ENCODE peak calls at places on chromosomes 16 and 17, in six cellular contexts. T is HCT116, O is HepG2, Y is GM12878, W is K562, P is H1. M is an unnamed sample.

GRCh38 chr16:9499921-9500593 is 408.6 kb downstream of the HAPSTR1 start:
- DNase-seq in T (no peak), O (no peak), Y (no peak), W (no peak), P (peak), M (peak)

GRCh38 chr17:56997313-56997712 is 19.4 kb downstream of the SCPEP1 start:
- DNase-seq in T (no peak), O (no peak), Y (no peak), W (no peak), P (no peak), M (no peak)

GRCh38 chr16:53511403-53512280 is 8.6 kb upstream of the AKTIP start:
- DNase-seq in T (no peak), O (peak), Y (no peak), W (no peak), P (no peak), M (no peak)

GRCh38 chr16:2427526-2427925 is 1.7 kb upstream of the CCNF start:
- DNase-seq in T (no peak), O (no peak), Y (no peak), W (no peak), P (no peak), M (no peak)

GRCh38 chr16:12060751-12061150 is 84.2 kb downstream of the SNX29 start:
- DNase-seq in T (no peak), O (no peak), Y (peak), W (no peak), P (no peak), M (no peak)

GRCh38 chr17:48646183-48647102 is 20.3 kb upstream of the HOXB9 start:
- DNase-seq in T (peak), O (no peak), Y (no peak), W (peak), P (peak), M (no peak)

GRCh38 chr16:53031323-53031942 is 21.3 kb downstream of the CHD9NB start:
- DNase-seq in T (no peak), O (no peak), Y (no peak), W (no peak), P (no peak), M (no peak)

GRCh38 chr17:79518330-79519151 is 92.3 kb downstream of the RBFOX3 start:
- DNase-seq in T (no peak), O (no peak), Y (no peak), W (no peak), P (no peak), M (no peak)

GRCh38 chr16:51134269-51134812 is 16.7 kb downstream of the SALL1 start:
- DNase-seq in T (no peak), O (no peak), Y (no peak), W (no peak), P (peak), M (no peak)

GRCh38 chr16:15041260-15042011 is 14.4 kb downstream of the NTAN1 start:
- DNase-seq in T (no peak), O (no peak), Y (no peak), W (peak), P (no peak), M (no peak)

GRCh38 chr17:8875957-8876356 is 8.5 kb upstream of the PIK3R6 start:
- DNase-seq in T (no peak), O (no peak), Y (no peak), W (no peak), P (no peak), M (no peak)

GRCh38 chr17:32553168-32553567 is 66.4 kb downstream of the CDK5R1 start:
- DNase-seq in T (no peak), O (no peak), Y (no peak), W (no peak), P (no peak), M (no peak)

GRCh38 chr17:5513610-5514009 is 27.2 kb downstream of the MIS12 start:
- DNase-seq in T (no peak), O (no peak), Y (no peak), W (no peak), P (no peak), M (no peak)

GRCh38 chr17:71409137-71409536 is 711.7 kb upstream of the SOX9 start:
- DNase-seq in T (no peak), O (no peak), Y (no peak), W (no peak), P (no peak), M (no peak)

GRCh38 chr16:46908540-46909372 is 24.6 kb downstream of the GPT2 start:
- DNase-seq in T (peak), O (peak), Y (no peak), W (peak), P (peak), M (peak)

GRCh38 chr16:75108792-75109731 is 7.5 kb downstream of the LDHD start:
- DNase-seq in T (peak), O (no peak), Y (peak), W (no peak), P (no peak), M (no peak)

GRCh38 chr17:78268191-78268874 is 36.9 kb downstream of the TMEM235 start:
- DNase-seq in T (no peak), O (no peak), Y (no peak), W (no peak), P (peak), M (no peak)

GRCh38 chr17:61456688-61457225 is 4.5 kb downstream of the TBX4 start:
- DNase-seq in T (no peak), O (no peak), Y (no peak), W (no peak), P (peak), M (no peak)

GRCh38 chr17:77427471-77427991 is 286.8 kb downstream of the SEC14L1 start:
- DNase-seq in T (no peak), O (no peak), Y (no peak), W (peak), P (no peak), M (no peak)

GRCh38 chr17:6666077-6666521 is 14.5 kb downstream of the C17orf100 start:
- DNase-seq in T (peak), O (peak), Y (no peak), W (peak), P (peak), M (peak)

GRCh38 chr17:76434870-76435269 is 18.1 kb downstream of the UBE2O start:
- DNase-seq in T (no peak), O (no peak), Y (no peak), W (no peak), P (no peak), M (no peak)

GRCh38 chr16:1964506-1965471 is at the start of gene RPS2:
- DNase-seq in T (peak), O (peak), Y (peak), W (peak), P (peak), M (peak)

GRCh38 chr17:77927777-77928518 is 30.6 kb upstream of the TNRC6C start:
- DNase-seq in T (no peak), O (no peak), Y (no peak), W (no peak), P (no peak), M (no peak)

GRCh38 chr17:76493505-76494167 is 7.6 kb downstream of the RHBDF2 start:
- DNase-seq in T (no peak), O (no peak), Y (no peak), W (no peak), P (no peak), M (no peak)

GRCh38 chr16:57498031-57498430 is 11.7 kb upstream of the DOK4 start:
- DNase-seq in T (no peak), O (no peak), Y (no peak), W (no peak), P (no peak), M (no peak)

GRCh38 chr17:35892091-35892637 is 12.0 kb upstream of the CCL5 start:
- DNase-seq in T (no peak), O (no peak), Y (no peak), W (no peak), P (no peak), M (no peak)

GRCh38 chr16:57349212-57350031 is 9.2 kb upstream of the CCL22 start:
- DNase-seq in T (no peak), O (no peak), Y (peak), W (no peak), P (no peak), M (no peak)

DNA sequence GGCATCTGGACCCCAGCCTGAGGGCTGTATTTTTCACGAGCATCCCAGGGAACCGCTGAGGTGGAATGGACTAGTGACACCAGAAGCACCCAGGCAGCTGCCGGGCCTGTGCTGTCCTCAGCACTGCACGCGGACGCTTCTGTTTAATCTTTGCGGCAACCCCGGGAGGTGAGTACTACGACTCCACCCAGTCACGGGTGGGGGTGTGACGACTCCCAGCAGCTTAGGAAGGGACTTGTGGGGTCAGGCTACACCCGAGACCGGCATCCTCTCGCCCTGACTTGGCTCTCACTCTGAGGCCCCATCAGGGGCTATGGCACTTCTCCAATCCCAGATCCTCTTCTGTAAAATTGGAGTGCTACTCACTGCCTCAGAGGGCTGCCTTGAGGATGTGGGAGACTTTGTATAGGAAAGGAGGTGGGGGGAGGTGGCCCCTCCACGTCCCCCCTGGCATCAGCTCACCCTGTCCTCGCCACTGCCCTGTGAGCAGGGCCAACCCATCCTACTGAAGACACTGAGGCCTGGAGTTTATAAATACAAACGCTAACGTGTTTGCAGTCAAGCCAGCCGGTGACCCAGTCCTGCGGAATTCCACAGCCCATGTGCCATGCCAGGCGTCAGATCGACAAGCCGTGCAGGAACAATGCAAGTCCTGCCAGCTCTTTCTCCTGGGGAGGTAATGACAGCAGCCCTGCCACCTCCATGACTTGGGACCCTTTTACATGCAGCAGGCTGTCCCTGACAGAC is 44.4 kb downstream of the PPL start:
- DNase-seq in T (no peak), O (no peak), Y (no peak), W (peak), P (no peak), M (no peak)
- TF ChIP-seq ZNF274 in T (no peak), O (no peak), Y (no peak), W (no peak), P (no peak), M (no peak)

GRCh38 chr16:17166095-17166494 is 304.7 kb downstream of the XYLT1 start:
- DNase-seq in T (no peak), O (no peak), Y (no peak), W (no peak), P (no peak), M (no peak)

GRCh38 chr16:17162560-17162959 is 308.2 kb downstream of the XYLT1 start:
- DNase-seq in T (no peak), O (no peak), Y (no peak), W (no peak), P (no peak), M (no peak)

GRCh38 chr16:17159616-17160015 is 311.1 kb downstream of the XYLT1 start:
- DNase-seq in T (no peak), O (no peak), Y (no peak), W (no peak), P (no peak), M (no peak)

GRCh38 chr16:17160285-17160854 is 310.4 kb downstream of the XYLT1 start:
- DNase-seq in T (no peak), O (no peak), Y (no peak), W (peak), P (peak), M (no peak)

GRCh38 chr16:17161034-17161433 is 309.7 kb downstream of the XYLT1 start:
- DNase-seq in T (no peak), O (no peak), Y (no peak), W (no peak), P (peak), M (no peak)
- TF ChIP-seq ZNF274 in T (no peak), O (no peak), Y (no peak), W (no peak), P (no peak), M (no peak)

DNA sequence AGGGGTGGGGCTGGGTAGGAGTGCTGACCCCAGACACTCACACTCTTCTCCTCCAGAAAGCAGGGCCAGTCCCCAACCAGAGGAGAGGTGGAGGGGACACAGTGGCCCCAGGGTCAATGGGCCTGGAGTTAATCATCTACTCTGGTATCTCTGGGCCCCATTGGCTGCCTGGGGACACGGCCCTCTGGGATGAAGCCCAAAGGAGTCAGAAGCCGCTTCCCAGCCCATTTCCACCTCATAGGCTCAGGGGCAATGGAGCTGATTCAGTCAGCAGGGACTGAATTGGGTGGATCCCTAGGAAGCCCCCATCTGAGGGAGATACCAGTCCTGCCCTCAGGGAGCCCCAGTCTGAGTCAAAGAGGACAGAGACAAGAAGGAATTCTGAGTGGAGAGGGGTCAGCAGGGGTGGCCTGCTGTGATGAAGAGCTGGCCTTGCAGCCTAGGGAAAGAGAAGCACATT is 2.9 kb upstream of the NAGS start:
- DNase-seq in T (no peak), O (peak), Y (no peak), W (no peak), P (no peak), M (no peak)
- TF ChIP-seq ZNF274 in T (no peak), O (no peak), Y (no peak), W (no peak), P (no peak), M (no peak)

DNA sequence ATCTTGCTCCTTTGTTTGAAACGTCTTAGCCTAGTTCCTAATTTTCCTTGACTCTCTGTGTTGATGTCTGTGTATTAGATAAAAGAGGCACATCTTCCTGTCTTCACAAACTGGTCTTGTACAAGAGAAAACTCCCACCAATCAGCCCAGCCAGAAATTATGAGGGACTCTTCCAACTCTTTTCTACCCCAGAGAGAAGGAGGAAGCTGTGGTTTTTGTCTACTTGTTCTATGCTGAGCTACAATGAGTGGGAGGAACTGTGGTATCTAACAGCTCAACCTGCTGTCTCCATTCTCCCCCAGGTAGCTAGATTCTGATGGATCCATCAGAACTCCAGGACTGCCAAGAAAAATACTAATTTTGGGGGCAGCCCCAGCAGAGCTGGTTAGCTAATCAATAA is 392.5 kb downstream of the HS3ST3B1 start:
- DNase-seq in T (no peak), O (no peak), Y (no peak), W (no peak), P (no peak), M (no peak)
- TF ChIP-seq ZNF274 in T (no peak), O (no peak), Y (no peak), W (no peak), P (no peak), M (no peak)

DNA sequence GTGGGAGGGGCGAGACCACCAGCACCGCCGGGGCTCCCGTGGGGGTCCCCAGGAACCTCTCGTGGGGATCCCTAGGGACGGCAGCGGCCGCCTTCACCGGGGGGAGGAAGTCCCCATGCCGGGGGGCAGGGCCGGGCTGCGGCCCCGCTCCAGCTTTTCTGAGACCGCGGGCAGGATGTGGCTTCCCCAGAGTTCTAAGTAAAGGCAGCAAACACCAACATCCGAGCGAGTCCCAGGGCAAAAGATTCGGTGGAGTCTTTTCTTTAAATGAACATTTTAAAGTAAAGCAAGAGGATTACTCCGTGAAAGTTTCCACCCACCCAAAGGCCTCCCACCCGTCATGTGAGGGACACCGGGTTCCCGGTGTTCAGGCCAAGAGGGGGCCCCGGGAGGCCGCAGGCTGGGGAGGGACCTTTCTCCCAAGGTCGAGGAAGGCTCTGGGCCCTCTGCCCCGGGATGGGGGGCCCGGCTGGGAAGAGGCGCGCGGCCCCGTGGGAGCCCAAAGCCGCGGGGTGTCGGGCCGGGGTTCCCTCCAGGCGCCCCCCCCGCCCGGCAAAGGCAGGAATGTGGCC is 137.2 kb upstream of the RPH3AL start:
- DNase-seq in T (no peak), O (peak), Y (no peak), W (peak), P (peak), M (no peak)
- TF ChIP-seq ZNF274 in T (no peak), O (no peak), Y (no peak), W (no peak), P (no peak), M (no peak)

GRCh38 chr17:16467886-16468285 is 24.1 kb downstream of the LRRC75A start:
- DNase-seq in T (no peak), O (no peak), Y (no peak), W (no peak), P (no peak), M (no peak)

GRCh38 chr17:16473286-16474011 is 18.5 kb downstream of the LRRC75A start:
- DNase-seq in T (no peak), O (no peak), Y (no peak), W (no peak), P (no peak), M (no peak)

GRCh38 chr17:16472539-16472938 is 19.5 kb downstream of the LRRC75A start:
- DNase-seq in T (no peak), O (no peak), Y (no peak), W (no peak), P (no peak), M (no peak)

GRCh38 chr17:16468428-16468992 is 23.5 kb downstream of the LRRC75A start:
- DNase-seq in T (no peak), O (peak), Y (no peak), W (no peak), P (no peak), M (no peak)

DNA sequence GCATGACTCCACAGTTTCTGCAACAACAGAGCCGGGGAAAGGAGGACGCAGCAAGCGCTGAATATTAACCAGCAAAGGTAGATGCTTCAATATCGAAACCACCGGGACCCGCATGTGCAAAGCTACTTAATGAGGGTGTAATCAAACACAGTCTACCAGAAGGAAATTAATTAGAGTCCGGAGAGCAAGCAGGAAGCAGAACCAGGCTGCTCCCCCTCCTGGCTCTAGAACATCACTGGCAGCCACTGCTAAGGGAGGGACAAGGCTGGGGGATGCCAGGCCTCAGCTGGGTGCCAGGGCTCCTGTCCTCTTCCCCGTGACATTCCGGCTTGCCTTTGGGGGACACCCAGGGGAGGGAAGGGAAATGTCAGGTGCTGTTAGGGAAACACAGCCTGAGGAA is 21.7 kb downstream of the LRRC75A start:
- DNase-seq in T (no peak), O (no peak), Y (no peak), W (no peak), P (no peak), M (no peak)
- TF ChIP-seq ZNF274 in T (no peak), O (no peak), Y (no peak), W (no peak), P (no peak), M (no peak)

GRCh38 chr16:35431829-35432663 is 1972.6 kb downstream of the TP53TG3F start:
- DNase-seq in T (no peak), O (no peak), Y (no peak), W (peak), P (peak), M (peak)
- TF ChIP-seq ZNF274 in T (no peak), O (no peak), Y (no peak), W (no peak), P (no peak), M (no peak)

GRCh38 chr16:55911616-55912015 is 36.4 kb upstream of the CES5A start:
- DNase-seq in T (no peak), O (no peak), Y (no peak), W (no peak), P (no peak), M (no peak)

GRCh38 chr16:55909876-55910275 is 34.7 kb upstream of the CES5A start:
- DNase-seq in T (no peak), O (no peak), Y (no peak), W (no peak), P (no peak), M (no peak)

GRCh38 chr16:55907661-55908060 is 32.5 kb upstream of the CES5A start:
- DNase-seq in T (no peak), O (no peak), Y (no peak), W (no peak), P (no peak), M (no peak)

GRCh38 chr16:55905651-55906050 is 30.5 kb upstream of the CES5A start:
- DNase-seq in T (no peak), O (no peak), Y (no peak), W (no peak), P (no peak), M (no peak)

GRCh38 chr16:55908641-55909040 is 33.5 kb upstream of the CES5A start:
- DNase-seq in T (no peak), O (no peak), Y (no peak), W (no peak), P (no peak), M (no peak)
- TF ChIP-seq ZNF274 in T (no peak), O (no peak), Y (no peak), W (no peak), P (no peak), M (no peak)

DNA sequence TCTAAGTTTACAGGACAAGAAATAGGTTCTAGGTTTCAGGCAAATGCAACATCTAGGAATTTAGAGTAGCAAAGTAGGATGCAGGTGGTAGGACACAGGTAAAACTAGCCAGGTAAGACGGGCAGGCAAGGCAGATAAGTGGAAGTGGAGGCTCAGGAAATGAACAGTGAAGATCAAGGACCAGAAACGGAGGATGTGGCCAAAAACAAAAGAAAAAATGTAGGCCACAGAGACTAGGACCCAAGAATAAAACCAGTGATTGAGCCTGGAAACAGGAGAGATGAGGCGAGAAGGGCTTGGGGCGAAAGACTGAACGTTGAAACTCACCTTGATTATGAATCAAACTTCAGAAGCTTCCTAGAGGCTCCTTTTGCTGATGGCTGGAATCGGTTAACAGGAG is 24.0 kb downstream of the CPSF4L start:
- DNase-seq in T (no peak), O (no peak), Y (no peak), W (no peak), P (no peak), M (no peak)
- TF ChIP-seq ZNF274 in T (no peak), O (no peak), Y (no peak), W (no peak), P (no peak), M (no peak)